ENCODE peak calls at places on chromosomes 3 and 15, in four cellular contexts. One of them, this sample, is unnamed.

GRCh38 chr3:76502076-76502475 is 537.8 kb upstream of the ROBO2 start:
- DNase-seq in HEK293T: no peak
- DNase-seq in CD8-positive, alpha-beta memory T cell: no peak
- DNase-seq in stimulated activated CD4-positive, alpha-beta T cell treated with anti-CD3 and anti-CD28 coated beads, Interleukin-12 subunit alpha, Interleukin-12 subunit beta, amount 100 ng/mL, for 24 hours: no peak
- DNase-seq in this sample: no peak

GRCh38 chr3:21464745-21465144 is 286.3 kb downstream of the ZNF385D start:
- DNase-seq in HEK293T: no peak
- DNase-seq in CD8-positive, alpha-beta memory T cell: no peak
- DNase-seq in stimulated activated CD4-positive, alpha-beta T cell treated with anti-CD3 and anti-CD28 coated beads, Interleukin-12 subunit alpha, Interleukin-12 subunit beta, amount 100 ng/mL, for 24 hours: no peak
- DNase-seq in this sample: no peak

GRCh38 chr15:52642386-52643361 is 36.5 kb downstream of the ATOSA start:
- DNase-seq in HEK293T: no peak
- DNase-seq in CD8-positive, alpha-beta memory T cell: no peak
- DNase-seq in stimulated activated CD4-positive, alpha-beta T cell treated with anti-CD3 and anti-CD28 coated beads, Interleukin-12 subunit alpha, Interleukin-12 subunit beta, amount 100 ng/mL, for 24 hours: no peak
- DNase-seq in this sample: no peak

GRCh38 chr3:192566706-192567290 is 160.5 kb downstream of the FGF12 start:
- DNase-seq in HEK293T: peak
- DNase-seq in CD8-positive, alpha-beta memory T cell: peak
- DNase-seq in stimulated activated CD4-positive, alpha-beta T cell treated with anti-CD3 and anti-CD28 coated beads, Interleukin-12 subunit alpha, Interleukin-12 subunit beta, amount 100 ng/mL, for 24 hours: peak
- DNase-seq in this sample: peak

GRCh38 chr15:77107531-77108355 is 36.8 kb upstream of the TSPAN3 start:
- DNase-seq in HEK293T: peak
- DNase-seq in CD8-positive, alpha-beta memory T cell: no peak
- DNase-seq in stimulated activated CD4-positive, alpha-beta T cell treated with anti-CD3 and anti-CD28 coated beads, Interleukin-12 subunit alpha, Interleukin-12 subunit beta, amount 100 ng/mL, for 24 hours: no peak
- DNase-seq in this sample: no peak

GRCh38 chr15:69836526-69837230 is 261.0 kb downstream of the TLE3 start:
- DNase-seq in HEK293T: no peak
- DNase-seq in CD8-positive, alpha-beta memory T cell: no peak
- DNase-seq in stimulated activated CD4-positive, alpha-beta T cell treated with anti-CD3 and anti-CD28 coated beads, Interleukin-12 subunit alpha, Interleukin-12 subunit beta, amount 100 ng/mL, for 24 hours: no peak
- DNase-seq in this sample: no peak

GRCh38 chr3:115930922-115931321 is 307.6 kb downstream of the GAP43 start:
- DNase-seq in HEK293T: no peak
- DNase-seq in CD8-positive, alpha-beta memory T cell: no peak
- DNase-seq in stimulated activated CD4-positive, alpha-beta T cell treated with anti-CD3 and anti-CD28 coated beads, Interleukin-12 subunit alpha, Interleukin-12 subunit beta, amount 100 ng/mL, for 24 hours: no peak
- DNase-seq in this sample: no peak

GRCh38 chr15:79349526-79349925 is 38.6 kb downstream of the TMED3 start:
- DNase-seq in HEK293T: no peak
- DNase-seq in CD8-positive, alpha-beta memory T cell: no peak
- DNase-seq in stimulated activated CD4-positive, alpha-beta T cell treated with anti-CD3 and anti-CD28 coated beads, Interleukin-12 subunit alpha, Interleukin-12 subunit beta, amount 100 ng/mL, for 24 hours: no peak
- DNase-seq in this sample: no peak

GRCh38 chr3:186258968-186259367 is 103.1 kb downstream of the DGKG start:
- DNase-seq in HEK293T: no peak
- DNase-seq in CD8-positive, alpha-beta memory T cell: no peak
- DNase-seq in stimulated activated CD4-positive, alpha-beta T cell treated with anti-CD3 and anti-CD28 coated beads, Interleukin-12 subunit alpha, Interleukin-12 subunit beta, amount 100 ng/mL, for 24 hours: no peak
- DNase-seq in this sample: no peak

GRCh38 chr3:164730810-164731209 is 347.5 kb downstream of the SI start:
- DNase-seq in HEK293T: peak
- DNase-seq in CD8-positive, alpha-beta memory T cell: no peak
- DNase-seq in stimulated activated CD4-positive, alpha-beta T cell treated with anti-CD3 and anti-CD28 coated beads, Interleukin-12 subunit alpha, Interleukin-12 subunit beta, amount 100 ng/mL, for 24 hours: no peak
- DNase-seq in this sample: no peak

GRCh38 chr3:172272699-172273098 is 175.6 kb downstream of the GHSR start:
- DNase-seq in HEK293T: no peak
- DNase-seq in CD8-positive, alpha-beta memory T cell: no peak
- DNase-seq in stimulated activated CD4-positive, alpha-beta T cell treated with anti-CD3 and anti-CD28 coated beads, Interleukin-12 subunit alpha, Interleukin-12 subunit beta, amount 100 ng/mL, for 24 hours: no peak
- DNase-seq in this sample: no peak